ENCODE peak calls at places on chromosomes 13 and 19, in nine cellular contexts. F is choroid plexus epithelial cell, O is uterus, Y is cardiac fibroblast, W is HepG2, B is epithelial cell of esophagus, V is transverse colon, K is DND-41, H is fibroblast of lung. R is an unnamed sample.

GRCh38 chr19:38263696-38264485 is 482 bp upstream of the SPINT2 start:
- DNase-seq in F (peak), O (no peak), Y (peak), W (peak), B (peak), V (peak), K (no peak), H (no peak), R (peak)

GRCh38 chr13:31982540-31982939 is 49.0 kb upstream of the FRY start:
- DNase-seq in F (peak), O (no peak), Y (peak), W (peak), B (peak), V (peak), K (no peak), H (peak), R (peak)

GRCh38 chr19:38711726-38712153 is 32.5 kb downstream of the CAPN12 start:
- DNase-seq in F (peak), O (peak), Y (peak), W (no peak), B (no peak), V (peak), K (no peak), H (peak), R (no peak)

GRCh38 chr19:14558370-14559066 is 13.3 kb downstream of the NDUFB7 start:
- DNase-seq in F (no peak), O (no peak), Y (no peak), W (no peak), B (no peak), V (no peak), K (no peak), H (no peak), R (no peak)

GRCh38 chr19:13117772-13118423 is at the start of gene NACC1:
- DNase-seq in F (peak), O (peak), Y (peak), W (peak), B (peak), V (peak), K (peak), H (peak), R (peak)

GRCh38 chr13:48505597-48506091 is 27.2 kb downstream of the RCBTB2 start:
- DNase-seq in F (no peak), O (no peak), Y (peak), W (no peak), B (peak), V (peak), K (peak), H (peak), R (no peak)

GRCh38 chr19:55149078-55150003 is at the start of gene TNNT1:
- DNase-seq in F (no peak), O (no peak), Y (no peak), W (no peak), B (no peak), V (no peak), K (no peak), H (no peak), R (no peak)

GRCh38 chr19:58544591-58545285 is 874 bp downstream of the TRIM28 start:
- DNase-seq in F (peak), O (no peak), Y (peak), W (no peak), B (peak), V (no peak), K (peak), H (peak), R (peak)

GRCh38 chr19:14114854-14115253 is 2.7 kb downstream of the PRKACA start:
- DNase-seq in F (peak), O (no peak), Y (peak), W (no peak), B (peak), V (peak), K (peak), H (no peak), R (peak)

GRCh38 chr13:65445340-65445739 is 1784.8 kb downstream of the PCDH9 start:
- DNase-seq in F (no peak), O (no peak), Y (no peak), W (no peak), B (no peak), V (no peak), K (no peak), H (no peak), R (no peak)

GRCh38 chr13:33953203-33953602 is 135.3 kb downstream of the RFC3 start:
- DNase-seq in F (peak), O (no peak), Y (peak), W (no peak), B (peak), V (no peak), K (no peak), H (peak), R (no peak)

GRCh38 chr13:30148171-30148754 is 159.1 kb downstream of the KATNAL1 start:
- DNase-seq in F (no peak), O (no peak), Y (no peak), W (no peak), B (no peak), V (no peak), K (peak), H (no peak), R (no peak)

GRCh38 chr19:48110350-48110966 is at the start of gene PLA2G4C:
- DNase-seq in F (peak), O (peak), Y (peak), W (peak), B (peak), V (peak), K (peak), H (peak), R (peak)
- H3K4me3 ChIP-seq in F (peak), O (peak), Y (peak), W (peak), B (peak), V (peak), K (peak), H (peak), R (peak)

GRCh38 chr19:50632151-50632835 is 7.4 kb downstream of the SYT3 start:
- DNase-seq in F (no peak), O (no peak), Y (no peak), W (no peak), B (no peak), V (no peak), K (no peak), H (no peak), R (no peak)
- TF ChIP-seq CTCF in F (no peak), O (no peak), Y (peak), W (peak), B (no peak), V (no peak), K (no peak), H (no peak), R (no peak)

DNA sequence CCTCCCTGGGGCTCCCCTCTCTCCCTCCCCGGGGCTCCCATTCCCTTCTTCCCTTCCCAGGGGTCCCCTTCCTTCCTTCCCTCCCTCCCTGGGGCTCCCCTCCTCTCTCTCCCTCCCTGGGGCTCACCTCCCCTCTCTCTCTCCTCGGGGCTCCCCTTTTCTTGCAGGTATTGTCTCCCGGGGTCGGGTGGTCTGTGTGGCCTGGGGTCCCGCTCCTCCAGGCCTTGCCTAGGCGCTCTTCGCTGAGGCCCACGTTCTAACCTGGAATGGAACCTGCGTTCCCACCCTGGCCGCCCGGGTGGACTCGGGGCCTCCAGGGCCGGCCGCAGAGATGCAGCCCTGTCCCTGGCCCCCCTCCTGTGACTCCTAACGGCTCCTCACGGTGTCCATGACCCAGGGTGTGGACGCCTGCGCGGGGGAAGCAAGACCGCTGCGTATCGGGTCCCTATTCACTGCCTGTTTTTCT is 940 bp upstream of the DCUN1D2 start:
- DNase-seq in F (peak), O (peak), Y (peak), W (no peak), B (peak), V (peak), K (no peak), H (peak), R (no peak)
- H3K4me3 ChIP-seq in F (peak), O (peak), Y (peak), W (peak), B (peak), V (peak), K (peak), H (peak), R (peak)

GRCh38 chr13:107867701-107868661 is 347.4 kb downstream of the LIG4 start:
- DNase-seq in F (peak), O (no peak), Y (peak), W (no peak), B (peak), V (no peak), K (no peak), H (peak), R (no peak)
- TF ChIP-seq CTCF in F (peak), O (no peak), Y (peak), W (peak), B (no peak), V (no peak), K (no peak), H (peak), R (no peak)

GRCh38 chr19:2993579-2993978 is 16.2 kb downstream of the TLE6 start:
- DNase-seq in F (no peak), O (no peak), Y (no peak), W (no peak), B (no peak), V (no peak), K (no peak), H (no peak), R (no peak)
- H3K4me3 ChIP-seq in F (no peak), O (no peak), Y (no peak), W (no peak), B (no peak), V (no peak), K (no peak), H (no peak), R (no peak)

GRCh38 chr19:45885556-45886426 is at the start of gene IRF2BP1:
- DNase-seq in F (peak), O (peak), Y (peak), W (peak), B (peak), V (peak), K (peak), H (peak), R (peak)
- TF ChIP-seq CTCF in F (no peak), O (no peak), Y (no peak), W (peak), B (no peak), V (no peak), K (no peak), H (no peak), R (no peak)

DNA sequence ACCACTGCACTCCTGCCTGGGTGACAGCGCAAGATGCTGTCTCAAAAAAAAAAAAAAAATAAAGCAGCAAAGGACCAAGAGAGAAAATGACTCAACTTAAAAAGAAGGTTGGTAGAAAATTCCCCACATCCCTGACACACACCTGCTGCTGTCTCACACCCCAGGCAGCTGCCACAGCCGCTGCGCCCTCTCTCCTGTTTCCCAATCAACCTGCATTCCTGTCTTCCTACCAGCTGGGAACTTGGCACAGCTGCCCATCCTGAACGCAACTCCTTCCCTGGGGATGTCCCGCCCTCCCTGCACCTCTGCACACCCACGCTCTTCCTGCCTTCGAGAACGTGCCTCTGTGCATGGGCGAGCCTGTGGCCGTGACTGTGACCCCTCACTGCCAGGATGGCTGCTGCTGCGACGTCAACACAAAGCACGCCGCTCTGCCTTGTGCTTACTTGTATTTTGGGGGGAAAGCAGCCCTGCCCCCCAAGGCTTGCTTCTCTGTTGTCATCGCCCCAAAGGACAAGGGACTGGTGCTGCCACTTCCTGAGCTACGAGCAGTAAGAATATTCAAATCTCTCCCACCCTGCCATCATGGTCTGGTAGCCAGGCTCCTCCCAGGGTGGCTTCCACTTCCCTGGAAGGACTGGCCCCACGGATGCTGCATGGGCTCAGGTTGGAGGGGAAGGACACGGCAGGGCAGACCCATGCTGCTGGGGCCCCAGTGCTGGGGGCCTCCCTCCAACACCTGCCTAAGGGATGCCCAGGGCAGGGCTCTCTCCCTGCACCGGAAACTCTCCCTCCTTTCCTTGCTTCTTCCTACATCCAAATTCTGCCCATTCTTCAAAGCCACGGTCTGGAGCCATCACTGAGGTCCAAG is 20.7 kb downstream of the SH3GL1 start:
- DNase-seq in F (peak), O (no peak), Y (peak), W (no peak), B (peak), V (no peak), K (no peak), H (no peak), R (peak)
- H3K4me3 ChIP-seq in F (no peak), O (no peak), Y (no peak), W (no peak), B (peak), V (no peak), K (no peak), H (no peak), R (no peak)

R was measured in right lobe of liver.